ENCODE peak calls at places on chromosomes 4 and X, in five cellular contexts. I is coronary artery, R is tibial artery, D is choroid plexus epithelial cell, P is fibroblast of pulmonary artery. G is an unnamed sample.

GRCh38 chr4:142369141-142369540 is 477.0 kb downstream of the INPP4B start:
- DNase-seq in P (no peak), D (no peak), R (no peak), I (no peak), G (no peak)

GRCh38 chr4:53654300-53654758 is 63.0 kb upstream of the LNX1 start:
- DNase-seq in I (no peak), D (no peak), R (no peak), P (peak; percentile 40), G (no peak)

GRCh38 chrX:42714981-42715688 is 62.8 kb downstream of the PPP1R2C start:
- DNase-seq in D (peak; percentile 12), P (no peak), R (peak; percentile 69), I (no peak), G (no peak)

GRCh38 chr4:176735300-176735699 is 57.4 kb downstream of the VEGFC start:
- DNase-seq in P (peak; percentile 53), D (peak; percentile 51), R (no peak), I (no peak), G (peak; percentile 30)

GRCh38 chr4:3290889-3291321 is 1.9 kb upstream of the RGS12 start:
- DNase-seq in I (peak; percentile 71), D (no peak), P (no peak), R (peak; percentile 58), G (no peak)

GRCh38 chrX:24902808-24903207 is 113.0 kb downstream of the ARX start:
- DNase-seq in P (peak; percentile 90), D (peak; percentile 86), R (no peak), I (no peak), G (peak; percentile 91)

GRCh38 chr4:105137460-105137859 is 9.2 kb upstream of the TET2 start:
- DNase-seq in P (no peak), R (no peak), D (no peak), I (no peak), G (no peak)

GRCh38 chrX:107982356-107982755 is at the start of gene TEX13B:
- DNase-seq in D (no peak), P (no peak), I (no peak), R (no peak), G (no peak)

GRCh38 chr4:7416745-7417432 is 17.8 kb downstream of the PSAPL1 start:
- DNase-seq in D (no peak), R (no peak), I (peak; percentile 38), P (no peak), G (no peak)

DNA sequence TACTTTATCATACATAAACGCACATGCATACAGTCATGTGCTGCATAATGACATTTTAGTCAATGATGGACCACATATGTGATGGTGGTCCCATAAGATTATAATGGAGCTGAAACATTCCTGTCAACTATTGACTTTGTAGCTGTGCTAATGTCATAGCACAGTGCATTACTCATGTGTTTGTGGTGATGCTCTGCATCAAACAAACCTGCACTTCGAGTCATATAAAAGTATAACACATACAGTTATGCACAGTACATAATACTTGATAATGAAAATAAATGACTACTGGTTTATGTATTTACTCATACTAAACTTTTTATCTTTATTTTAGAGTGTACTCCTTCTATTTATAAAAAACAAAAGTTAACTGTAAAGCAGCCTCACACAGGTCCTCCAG is 60.5 kb upstream of the MCUB start:
- DNase-seq in P (no peak), R (no peak), I (no peak), D (no peak), G (no peak)
- H3K4me3 ChIP-seq in P (no peak overlapping the region), R (no peak overlapping the region), I (no peak overlapping the region), D (no peak overlapping the region), G (no peak overlapping the region)

DNA sequence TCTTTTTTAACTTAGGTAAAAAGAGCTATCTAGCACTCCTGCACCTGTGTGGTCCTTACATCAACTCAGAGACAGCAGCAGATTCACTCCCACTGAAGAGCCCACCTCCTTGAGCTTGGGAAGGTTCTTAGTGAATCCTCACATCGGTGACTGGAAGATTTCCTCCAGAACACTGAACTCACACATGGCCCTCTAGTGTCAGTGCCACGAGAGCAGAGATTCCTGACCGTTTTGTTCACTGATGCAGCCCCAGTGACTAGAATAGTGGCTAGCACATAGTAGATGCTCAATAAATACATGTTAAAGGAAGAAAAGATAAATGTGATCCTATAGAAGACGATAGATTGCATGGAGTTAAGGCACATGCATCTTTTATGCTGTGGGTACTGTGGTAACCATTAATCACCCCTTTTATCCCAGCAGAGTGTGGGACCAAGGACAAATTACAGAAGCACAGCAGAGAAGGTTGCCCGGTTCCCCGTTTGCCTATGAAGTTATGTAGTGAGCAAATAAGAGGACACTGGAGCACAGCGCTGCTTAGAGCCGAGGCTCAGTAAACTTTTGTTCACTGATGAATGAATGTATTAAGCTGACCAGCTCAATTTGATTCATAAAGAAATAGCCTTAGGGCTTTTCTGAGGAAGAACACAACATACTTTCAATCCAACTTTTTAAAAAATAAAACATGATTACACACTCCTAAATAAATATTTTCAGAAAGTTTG is 8.7 kb downstream of the GASK1B start:
- DNase-seq in R (no peak), D (no peak), I (no peak), P (no peak), G (no peak)
- TF ChIP-seq CTCF in R (peak; percentile 5), D (peak; percentile 13), I (no peak), P (no peak), G (no peak)

GRCh38 chr4:42488554-42488953 is 91.3 kb downstream of the SHISA3 start:
- DNase-seq in R (no peak), P (no peak), I (no peak), D (no peak), G (no peak)
- H3K4me3 ChIP-seq in R (no peak overlapping the region), P (no peak overlapping the region), I (no peak overlapping the region), D (no peak overlapping the region), G (no peak overlapping the region)

GRCh38 chrX:78886550-78886949 is 58.6 kb upstream of the P2RY10 start:
- DNase-seq in P (peak; percentile 11), I (no peak), R (no peak), D (peak; percentile 25), G (peak; percentile 2)
- TF ChIP-seq CTCF in P (peak; percentile 26), I (no peak), R (peak; percentile 20), D (peak; percentile 36), G (peak; percentile 24)

DNA sequence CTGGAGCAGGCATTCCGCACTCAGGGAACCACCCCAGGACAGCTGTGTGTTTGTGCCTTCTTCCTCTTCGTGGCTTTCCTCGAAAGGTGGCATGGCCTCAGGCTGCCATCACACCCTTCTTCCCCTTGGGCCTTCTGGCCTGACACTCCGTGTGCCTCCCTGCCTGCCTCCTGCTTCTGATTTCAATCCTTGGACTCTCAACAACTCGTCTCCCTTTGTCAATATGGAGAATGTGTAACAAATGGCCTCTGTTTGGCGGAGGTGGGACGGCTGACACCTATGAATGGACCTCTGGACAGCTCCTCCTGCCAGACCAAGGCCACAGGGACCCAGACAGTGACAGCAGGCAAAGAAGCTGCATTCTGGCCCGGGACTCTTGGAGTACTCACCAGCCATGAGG is 137.0 kb downstream of the ENPP6 start:
- DNase-seq in R (no peak), D (no peak), P (no peak), I (no peak), G (no peak)
- H3K4me3 ChIP-seq in R (no peak overlapping the region), D (no peak overlapping the region), P (no peak overlapping the region), I (no peak overlapping the region), G (no peak overlapping the region)

GRCh38 chr4:97990409-97990808 is 152.9 kb downstream of the STPG2 start:
- DNase-seq in P (no peak), I (no peak), D (no peak), R (no peak), G (no peak)

GRCh38 chr4:97978791-97979488 is 164.3 kb downstream of the STPG2 start:
- DNase-seq in D (no peak), I (no peak), R (no peak), P (no peak), G (no peak)

GRCh38 chr4:97987019-97987648 is 156.1 kb downstream of the STPG2 start:
- DNase-seq in P (peak; percentile 65), D (peak; percentile 64), R (no peak), I (no peak), G (peak; percentile 13)

GRCh38 chr4:97984545-97985131 is 158.6 kb downstream of the STPG2 start:
- DNase-seq in I (no peak), D (peak; percentile 8), P (peak; percentile 10), R (no peak), G (no peak)
- TF ChIP-seq CTCF in I (no peak), D (peak; percentile 47), P (peak; percentile 36), R (no peak), G (peak; percentile 22)

GRCh38 chr4:588351-588849 is 12.3 kb upstream of the TMEM271 start:
- DNase-seq in R (no peak), D (no peak), I (no peak), P (no peak), G (no peak)
- H3K4me3 ChIP-seq in R (no peak overlapping the region), D (no peak overlapping the region), I (no peak overlapping the region), P (no peak overlapping the region), G (no peak overlapping the region)

GRCh38 chr4:156113138-156113537 is 159.5 kb upstream of the CTSO start:
- DNase-seq in R (no peak), D (no peak), I (no peak), P (peak; percentile 21), G (no peak)

GRCh38 chr4:156111706-156112105 is 158.0 kb upstream of the CTSO start:
- DNase-seq in R (no peak), I (no peak), D (no peak), P (no peak), G (no peak)

GRCh38 chr4:156109943-156110925 is 156.6 kb upstream of the CTSO start:
- DNase-seq in I (no peak), R (no peak), P (peak; percentile 69), D (peak; percentile 70), G (peak; percentile 45)
- TF ChIP-seq CTCF in I (no peak), R (no peak), P (peak; percentile 43), D (peak; percentile 54), G (peak; percentile 28)

DNA sequence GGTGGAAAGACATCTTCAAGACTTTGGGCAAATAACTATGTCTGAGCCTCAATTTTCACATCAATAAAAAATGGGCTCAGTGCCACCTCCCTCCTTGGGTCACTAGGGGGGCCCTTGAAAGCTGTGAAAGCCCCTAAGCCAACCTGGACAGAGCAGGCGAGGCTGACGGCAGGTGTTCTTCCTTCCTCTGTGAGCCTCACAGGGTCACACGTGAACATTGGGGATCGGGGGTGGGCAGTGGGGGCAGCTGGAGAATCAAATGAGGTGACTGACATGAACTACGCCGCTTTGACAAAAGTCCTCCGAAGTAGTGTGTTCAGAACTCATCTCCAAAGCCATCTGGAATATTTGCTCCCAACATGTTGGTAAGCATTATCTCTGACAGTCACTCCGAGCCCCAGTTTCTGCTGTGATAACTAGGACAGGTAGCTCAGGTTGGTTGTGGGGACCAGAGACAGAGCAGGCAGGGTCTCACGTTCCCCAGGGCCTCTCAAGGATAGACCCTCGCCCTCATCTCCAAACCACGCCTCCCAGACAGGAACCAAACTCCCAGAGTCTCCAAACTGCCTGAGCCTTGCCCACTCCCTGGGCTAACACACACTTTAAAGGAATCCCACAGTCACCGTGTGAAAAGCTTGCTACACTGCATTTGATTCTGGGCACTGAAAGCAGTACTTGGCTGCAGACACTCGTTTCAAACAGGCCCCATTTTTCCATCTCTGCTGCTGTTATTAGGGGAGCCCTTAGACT is 825 bp upstream of the WFS1 start:
- DNase-seq in P (no peak), D (no peak), I (no peak), R (no peak), G (no peak)
- H3K4me3 ChIP-seq in P (peak overlapping the region; percentile 32), D (no peak overlapping the region), I (peak overlapping the region; percentile 90), R (peak overlapping the region; percentile 84), G (peak overlapping the region; percentile 31)